ENCODE peak calls at places on chromosomes 6 and 20, in six cellular contexts. Z, V, G, C, L and A are unnamed samples. For H3K4me1, the result is how much of the 10 kb centered on the place peaks cover.

GRCh38 chr6:76774750-76775396 is 688.4 kb downstream of the HTR1B start:
- DNase-seq in C (no peak), Z (no peak), V (no peak), G (no peak), L (peak), A (peak)

GRCh38 chr20:2108987-2109386 is 7.4 kb downstream of the STK35 start:
- DNase-seq in G (no peak), V (no peak), Z (peak), L (no peak), C (peak), A (no peak)

GRCh38 chr6:113182370-113183141 is 674.6 kb upstream of the MARCKS start:
- DNase-seq in C (peak), L (no peak), V (no peak), G (no peak), Z (peak), A (no peak)

GRCh38 chr6:77173472-77174074 is 289.7 kb downstream of the HTR1B start:
- DNase-seq in G (no peak), Z (no peak), L (no peak), C (peak), V (no peak), A (no peak)

GRCh38 chr20:59082077-59082740 is 39.6 kb upstream of the PRELID3B start:
- DNase-seq in G (no peak), Z (no peak), C (peak), V (no peak), L (no peak), A (no peak)

GRCh38 chr20:62813588-62813987 is 3.3 kb upstream of the COL9A3 start:
- DNase-seq in L (no peak), V (no peak), Z (no peak), G (no peak), C (no peak), A (no peak)

GRCh38 chr6:127816643-127817042 is 84.2 kb downstream of the THEMIS start:
- DNase-seq in C (no peak), Z (no peak), V (no peak), G (no peak), L (no peak), A (no peak)

GRCh38 chr20:19642861-19643260 is 115.2 kb upstream of the RIN2 start:
- DNase-seq in V (no peak), Z (no peak), L (no peak), C (no peak), G (no peak), A (no peak)

GRCh38 chr6:74609857-74610256 is 596.0 kb downstream of the COL12A1 start:
- DNase-seq in V (no peak), C (no peak), L (no peak), Z (no peak), G (no peak), A (no peak)

GRCh38 chr6:73028124-73028766 is 197.1 kb downstream of the KHDC1L start:
- DNase-seq in C (no peak), L (no peak), Z (no peak), V (no peak), G (no peak), A (no peak)

GRCh38 chr6:166470029-166470862 is 87.5 kb upstream of the MPC1 start:
- DNase-seq in C (no peak), Z (no peak), V (no peak), L (no peak), G (peak), A (no peak)

GRCh38 chr6:37048851-37049734 is 43.6 kb downstream of the FGD2 start:
- DNase-seq in G (peak), L (peak), Z (no peak), V (peak), C (no peak), A (peak)

GRCh38 chr6:22145294-22145693 is 151.5 kb downstream of the PRL start:
- DNase-seq in C (no peak), G (no peak), Z (no peak), L (no peak), V (no peak), A (no peak)

GRCh38 chr20:38935285-38935684 is 9.1 kb downstream of the FAM83D start:
- DNase-seq in V (no peak), L (no peak), Z (peak), G (no peak), C (no peak), A (no peak)

GRCh38 chr20:57250607-57251343 is 15.7 kb downstream of the BMP7 start:
- DNase-seq in V (no peak), C (no peak), G (no peak), Z (no peak), L (no peak), A (no peak)

GRCh38 chr6:3744901-3745470 is 6.5 kb downstream of the PXDC1 start:
- DNase-seq in Z (no peak), L (no peak), V (no peak), C (no peak), G (no peak), A (peak)

GRCh38 chr6:119676971-119677370 is 327.4 kb upstream of the MAN1A1 start:
- DNase-seq in L (no peak), V (no peak), Z (no peak), G (no peak), C (no peak), A (no peak)

GRCh38 chr6:51093899-51094665 is 275.4 kb downstream of the TFAP2B start:
- DNase-seq in L (no peak), Z (no peak), V (no peak), C (no peak), G (no peak), A (no peak)

GRCh38 chr6:30947231-30947630 is 6.5 kb downstream of the MUCL3 start:
- DNase-seq in Z (no peak), G (no peak), C (no peak), L (no peak), V (no peak), A (peak)

GRCh38 chr20:45019764-45020126 is 53.4 kb downstream of the STK4 start:
- DNase-seq in V (no peak), L (no peak), C (no peak), G (no peak), Z (no peak), A (no peak)

GRCh38 chr6:151239603-151240035 is at the start of gene AKAP12:
- DNase-seq in Z (no peak), C (no peak), L (peak), G (peak), V (peak), A (no peak)

GRCh38 chr20:57346477-57346876 is 4.6 kb upstream of the RAE1 start:
- DNase-seq in L (peak), C (peak), G (peak), V (peak), Z (peak), A (peak)

GRCh38 chr6:19472168-19472567 is 365.0 kb upstream of the ID4 start:
- DNase-seq in L (no peak), Z (peak), V (no peak), G (no peak), C (no peak), A (no peak)

GRCh38 chr6:111718326-111718725 is 112.6 kb upstream of the TRAF3IP2 start:
- DNase-seq in Z (no peak), G (no peak), L (no peak), V (no peak), C (no peak), A (no peak)

GRCh38 chr6:154474636-154475428 is 35.7 kb downstream of the CNKSR3 start:
- DNase-seq in Z (no peak), V (no peak), C (no peak), G (no peak), L (no peak), A (no peak)

GRCh38 chr6:31940256-31940664 is 5.6 kb upstream of the CFB start:
- DNase-seq in L (no peak), Z (no peak), V (no peak), C (peak), G (no peak), A (no peak)

GRCh38 chr6:11918021-11918738 is 93.9 kb upstream of the HIVEP1 start:
- DNase-seq in V (no peak), L (no peak), C (no peak), G (no peak), Z (no peak), A (no peak)

GRCh38 chr6:54737247-54737646 is 109.3 kb upstream of the FAM83B start:
- DNase-seq in Z (no peak), G (no peak), L (no peak), C (peak), V (no peak), A (no peak)

GRCh38 chr6:36469946-36470345 is 27.1 kb downstream of the KCTD20 start:
- DNase-seq in G (no peak), L (no peak), C (no peak), Z (no peak), V (no peak), A (no peak)

GRCh38 chr6:71965404-71965803 is 79.1 kb downstream of the RIMS1 start:
- DNase-seq in G (no peak), V (no peak), C (no peak), L (no peak), Z (no peak), A (no peak)

GRCh38 chr20:53402233-53403005 is 191.2 kb downstream of the ZNF217 start:
- DNase-seq in L (no peak), G (no peak), V (no peak), C (no peak), Z (no peak), A (no peak)

GRCh38 chr6:118660218-118660569 is 8.8 kb upstream of the CEP85L start:
- DNase-seq in G (no peak), V (no peak), L (peak), Z (no peak), C (no peak), A (no peak)

GRCh38 chr6:110595112-110595511 is 118.7 kb upstream of the SLC22A16 start:
- DNase-seq in V (no peak), Z (no peak), G (no peak), C (no peak), L (no peak), A (no peak)

GRCh38 chr6:1596088-1596852 is 13.4 kb upstream of the FOXC1 start:
- DNase-seq in C (peak), L (peak), G (peak), Z (no peak), V (no peak), A (peak)

GRCh38 chr6:46347669-46348068 is 143.6 kb downstream of the RCAN2 start:
- DNase-seq in L (no peak), C (no peak), G (no peak), Z (no peak), V (no peak), A (no peak)

GRCh38 chr6:9789201-9789600 is 625.7 kb downstream of the TFAP2A start:
- DNase-seq in Z (no peak), V (no peak), L (no peak), G (no peak), C (no peak), A (no peak)
- TF ChIP-seq POLR2A in Z (no peak), V (no peak), L (no peak), G (no peak), C (no peak), A (no peak)

GRCh38 chr6:126792340-126792739 is 326.1 kb upstream of the RSPO3 start:
- DNase-seq in V (no peak), C (no peak), L (no peak), G (no peak), Z (no peak), A (no peak)
- TF ChIP-seq EP300 in V (no peak), C (no peak), L (no peak), G (no peak), Z (no peak), A (no peak)

GRCh38 chr6:6595025-6595424 is 6.5 kb downstream of the LY86 start:
- DNase-seq in C (no peak), G (no peak), V (no peak), L (no peak), Z (no peak), A (no peak)
- H3K4me1 ChIP-seq in C (under half), G (under half), V (under half), L (under half), Z (under half), A (under half)

GRCh38 chr20:50560867-50561266 is 50.7 kb downstream of the PTPN1 start:
- DNase-seq in Z (no peak), L (no peak), C (no peak), V (no peak), G (no peak), A (no peak)

GRCh38 chr20:50563133-50563944 is 53.2 kb downstream of the PTPN1 start:
- DNase-seq in G (no peak), L (no peak), C (peak), Z (no peak), V (no peak), A (no peak)

GRCh38 chr20:50561379-50562078 is 51.3 kb downstream of the PTPN1 start:
- DNase-seq in C (no peak), Z (peak), G (no peak), V (no peak), L (peak), A (no peak)

GRCh38 chr20:50559856-50560623 is 49.9 kb downstream of the PTPN1 start:
- DNase-seq in G (no peak), C (no peak), Z (no peak), V (no peak), L (no peak), A (no peak)

DNA sequence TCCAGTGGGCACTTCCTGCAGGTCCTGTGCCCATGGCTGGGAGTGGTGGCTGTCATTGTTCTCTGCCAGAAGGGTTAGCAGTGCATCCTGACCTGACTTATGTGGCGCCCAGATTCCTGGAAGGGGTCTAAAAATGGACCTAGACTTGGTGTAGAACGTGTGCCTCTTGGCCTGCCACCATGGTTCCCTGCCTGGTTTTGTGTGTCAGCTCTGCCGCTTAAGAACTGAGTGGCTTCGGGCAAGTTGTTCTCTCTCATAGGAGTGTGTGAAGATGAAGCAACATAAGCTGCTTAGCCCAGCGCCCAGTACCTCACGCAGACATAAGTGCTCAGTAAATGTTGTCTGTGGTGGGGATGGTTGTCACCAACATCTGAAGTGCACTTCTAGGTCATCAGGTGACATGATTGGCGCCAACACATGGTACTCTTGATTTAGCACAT is 52.1 kb downstream of the PTPN1 start:
- DNase-seq in Z (no peak), C (no peak), G (peak), L (no peak), V (no peak), A (no peak)
- TF ChIP-seq POLR2A in Z (no peak), C (no peak), G (peak), L (no peak), V (no peak), A (no peak)

DNA sequence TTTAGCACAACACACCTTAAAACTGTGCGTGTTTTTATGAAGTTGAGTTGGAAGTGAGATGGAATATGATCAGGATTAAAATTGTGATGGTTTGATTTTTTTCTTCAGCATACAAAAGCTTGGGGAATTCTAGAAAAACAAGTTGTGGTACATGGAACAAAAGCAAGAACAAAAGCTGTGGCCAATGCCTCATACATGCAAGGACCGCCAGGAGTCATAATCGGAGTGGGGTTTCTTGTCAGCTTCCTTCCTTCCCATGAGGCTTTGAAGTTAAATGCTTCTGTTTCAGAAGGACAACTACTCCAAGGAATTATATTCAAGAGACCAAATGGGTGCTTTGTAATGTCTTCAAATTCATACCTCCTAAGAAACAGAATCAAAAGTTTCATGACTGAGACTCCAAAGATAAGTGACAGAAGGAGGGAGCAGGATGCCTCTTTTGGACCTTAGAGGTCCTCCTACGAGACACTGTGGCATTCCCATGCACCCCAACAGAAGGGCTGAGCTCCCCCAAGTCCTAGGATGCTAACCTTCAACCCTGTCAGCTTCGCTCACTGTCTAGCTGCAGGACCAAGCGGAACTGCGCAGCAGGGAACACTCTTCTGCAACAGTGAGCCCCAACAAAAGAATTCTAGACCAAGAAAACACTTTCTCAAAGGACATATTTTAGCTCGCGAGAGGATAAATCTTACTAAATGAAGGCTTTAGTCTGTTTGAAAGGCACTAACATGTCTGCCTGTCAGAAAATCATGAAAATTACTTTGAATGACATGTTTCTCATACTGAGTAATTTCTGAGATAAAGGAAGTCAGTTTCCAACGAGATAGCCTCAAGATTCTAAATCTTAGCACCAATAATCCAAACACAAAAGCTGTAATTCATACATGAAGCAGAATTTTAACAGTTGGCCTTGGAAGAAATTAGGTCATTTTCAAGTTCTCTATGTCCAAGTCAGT is 108.5 kb upstream of the NHSL1 start:
- DNase-seq in V (no peak), L (no peak), G (no peak), Z (no peak), C (no peak), A (no peak)
- TF ChIP-seq EP300 in V (no peak), L (no peak), G (no peak), Z (no peak), C (no peak), A (no peak)

GRCh38 chr20:47361268-47361665 is 4.8 kb upstream of the ZMYND8 start:
- DNase-seq in Z (no peak), C (no peak), G (no peak), L (no peak), V (no peak), A (no peak)
- H3K4me1 ChIP-seq in Z (half or more), C (half or more), G (half or more), L (under half), V (half or more), A (half or more)

DNA sequence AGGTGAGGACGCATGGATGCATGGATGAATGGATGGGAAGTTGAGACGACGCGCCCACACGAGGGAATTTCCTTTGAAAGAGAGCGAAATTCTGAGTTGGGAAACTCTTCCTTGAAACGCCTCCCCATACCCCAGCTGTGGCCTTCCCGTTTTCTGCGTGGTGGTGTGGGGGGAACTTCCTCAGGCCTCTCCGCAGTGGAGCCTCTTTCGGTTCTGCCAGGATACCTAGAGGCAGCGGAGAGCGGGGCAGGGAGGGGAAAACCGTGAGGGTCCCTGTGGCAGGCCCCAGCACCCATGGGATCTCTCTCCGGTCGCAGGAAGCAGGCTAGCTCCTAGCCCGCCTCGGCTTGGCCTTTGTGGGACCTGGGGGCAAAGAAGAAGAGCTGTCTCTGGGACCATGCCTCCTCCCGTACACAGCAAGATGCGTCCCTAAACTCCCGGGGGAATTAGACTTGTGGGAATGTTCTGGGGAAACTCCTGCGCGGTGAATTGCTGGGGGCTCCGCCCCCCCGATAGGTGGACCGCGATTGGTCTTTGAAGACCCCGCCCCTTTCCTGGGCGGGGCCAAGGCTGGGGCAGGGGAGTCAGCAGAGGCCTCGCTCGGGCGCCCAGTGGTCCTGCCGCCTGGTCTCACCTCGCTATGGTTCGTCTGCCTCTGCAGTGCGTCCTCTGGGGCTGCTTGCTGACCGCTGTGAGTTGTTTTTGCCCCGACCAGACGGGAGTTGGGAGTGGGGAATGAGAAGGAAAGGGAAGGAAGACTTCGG is at the start of gene CD40:
- DNase-seq in C (peak), Z (peak), G (peak), L (peak), V (peak), A (peak)
- TF ChIP-seq POLR2A in C (peak), Z (peak), G (peak), L (peak), V (peak), A (no peak)